ENCODE peak calls at places on chromosomes 3 and 15, in eight cellular contexts. Y, V, L, K, B, Q, P and H are unnamed samples.
A peak's percentile ranks its signal among the peaks of the same experiment; 100 is the strongest.

GRCh38 chr15:98648654-98649537 is 557 bp downstream of the IGF1R start:
- DNase-seq in Y (no peak), V (no peak), L (peak; percentile 71), K (no peak), B (peak; percentile 93), Q (peak; percentile 84), P (peak; percentile 37), H (no peak)

GRCh38 chr3:185658504-185658912 is 72.4 kb downstream of the SENP2 start:
- DNase-seq in Y (peak; percentile 94), V (peak; percentile 97), L (no peak), K (no peak), B (no peak), Q (no peak), P (peak; percentile 55), H (no peak)

GRCh38 chr3:115146418-115147328 is at the start of gene ZBTB20:
- DNase-seq in Y (peak; percentile 54), V (no peak), L (peak; percentile 72), K (peak; percentile 29), B (peak; percentile 86), Q (peak; percentile 83), P (peak; percentile 69), H (peak; percentile 56)

GRCh38 chr3:50165388-50166308 is 10.5 kb downstream of the SEMA3F start:
- DNase-seq in Y (peak; percentile 62), V (peak; percentile 43), L (no peak), K (no peak), B (no peak), Q (no peak), P (no peak), H (no peak)

GRCh38 chr3:41198950-41199865 is at the start of gene CTNNB1:
- DNase-seq in Y (peak; percentile 87), V (peak; percentile 93), L (peak; percentile 95), K (peak; percentile 83), B (peak; percentile 97), Q (peak; percentile 95), P (peak; percentile 77), H (peak; percentile 81)

GRCh38 chr15:48242531-48242930 is 36.4 kb downstream of the SLC12A1 start:
- DNase-seq in Y (no peak), V (no peak), L (no peak), K (no peak), B (no peak), Q (no peak), P (no peak), H (no peak)

GRCh38 chr3:172647823-172648222 is 63.0 kb downstream of the NCEH1 start:
- DNase-seq in Y (no peak), V (no peak), L (no peak), K (peak; percentile 43), B (no peak), Q (no peak), P (no peak), H (peak; percentile 69)

GRCh38 chr15:60005352-60006202 is 1.5 kb downstream of the FOXB1 start:
- DNase-seq in Y (no peak), V (no peak), L (no peak), K (no peak), B (peak; percentile 48), Q (peak; percentile 60), P (peak; percentile 47), H (no peak)

GRCh38 chr15:58139631-58140522 is 1.7 kb downstream of the AQP9 start:
- DNase-seq in Y (peak; percentile 64), V (peak; percentile 28), L (no peak), K (no peak), B (no peak), Q (no peak), P (no peak), H (no peak)